ENCODE peak calls at places on chromosomes 5 and 9, in four cellular contexts. One of them, this sample, is unnamed.

GRCh38 chr9:75599249-75599648 is 291.2 kb upstream of the PCSK5 start:
- DNase-seq in HCT116: no peak
- DNase-seq in H1: no peak
- DNase-seq in HepG2: no peak
- DNase-seq in this sample: no peak

GRCh38 chr9:93592389-93593021 is 16.1 kb downstream of the PHF2 start:
- DNase-seq in HCT116: peak; percentile 22
- DNase-seq in H1: peak; percentile 57
- DNase-seq in HepG2: peak; percentile 58
- DNase-seq in this sample: no peak

GRCh38 chr9:105911104-105911911 is 217.0 kb downstream of the TMEM38B start:
- DNase-seq in HCT116: no peak
- DNase-seq in H1: no peak
- DNase-seq in HepG2: peak; percentile 4
- DNase-seq in this sample: no peak

GRCh38 chr9:21674894-21675293 is 127.5 kb upstream of the MTAP start:
- DNase-seq in HCT116: peak; percentile 80
- DNase-seq in H1: no peak
- DNase-seq in HepG2: no peak
- DNase-seq in this sample: no peak

GRCh38 chr9:137390553-137391410 is 32.2 kb downstream of the EXD3 start:
- DNase-seq in HCT116: no peak
- DNase-seq in H1: no peak
- DNase-seq in HepG2: no peak
- DNase-seq in this sample: no peak

GRCh38 chr5:142783601-142784291 is 13.6 kb downstream of the ARHGAP26 start:
- DNase-seq in HCT116: no peak
- DNase-seq in H1: no peak
- DNase-seq in HepG2: no peak
- DNase-seq in this sample: no peak

GRCh38 chr5:154937186-154937717 is 759 bp downstream of the GEMIN5 start:
- DNase-seq in HCT116: no peak
- DNase-seq in H1: no peak
- DNase-seq in HepG2: no peak
- DNase-seq in this sample: no peak

GRCh38 chr5:3197237-3197636 is 398.4 kb upstream of the IRX1 start:
- DNase-seq in HCT116: no peak
- DNase-seq in H1: no peak
- DNase-seq in HepG2: no peak
- DNase-seq in this sample: no peak

GRCh38 chr9:105479846-105480245 is 32.0 kb downstream of the FSD1L start:
- DNase-seq in HCT116: no peak
- DNase-seq in H1: no peak
- DNase-seq in HepG2: no peak
- DNase-seq in this sample: no peak

GRCh38 chr9:132094314-132094791 is 14.7 kb upstream of the MED27 start:
- DNase-seq in HCT116: no peak
- DNase-seq in H1: no peak
- DNase-seq in HepG2: no peak
- DNase-seq in this sample: no peak

GRCh38 chr5:84384604-84385575 is at the start of gene EDIL3:
- DNase-seq in HCT116: no peak
- DNase-seq in H1: peak; percentile 82
- DNase-seq in HepG2: no peak
- DNase-seq in this sample: no peak

GRCh38 chr5:7503564-7503963 is 107.6 kb downstream of the ADCY2 start:
- DNase-seq in HCT116: no peak
- DNase-seq in H1: no peak
- DNase-seq in HepG2: no peak
- DNase-seq in this sample: no peak

GRCh38 chr9:4301302-4301701 is 1.4 kb upstream of the GLIS3 start:
- DNase-seq in HCT116: no peak
- DNase-seq in H1: no peak
- DNase-seq in HepG2: no peak
- DNase-seq in this sample: no peak

GRCh38 chr5:58410441-58410840 is 49.4 kb downstream of the PLK2 start:
- DNase-seq in HCT116: no peak
- DNase-seq in H1: no peak
- DNase-seq in HepG2: no peak
- DNase-seq in this sample: no peak

GRCh38 chr9:127121628-127122175 is 733 bp downstream of the ANGPTL2 start:
- DNase-seq in HCT116: no peak
- DNase-seq in H1: peak; percentile 60
- DNase-seq in HepG2: no peak
- DNase-seq in this sample: no peak

GRCh38 chr9:17219261-17219660 is 84.4 kb downstream of the CNTLN start:
- DNase-seq in HCT116: no peak
- DNase-seq in H1: no peak
- DNase-seq in HepG2: no peak
- DNase-seq in this sample: no peak

DNA sequence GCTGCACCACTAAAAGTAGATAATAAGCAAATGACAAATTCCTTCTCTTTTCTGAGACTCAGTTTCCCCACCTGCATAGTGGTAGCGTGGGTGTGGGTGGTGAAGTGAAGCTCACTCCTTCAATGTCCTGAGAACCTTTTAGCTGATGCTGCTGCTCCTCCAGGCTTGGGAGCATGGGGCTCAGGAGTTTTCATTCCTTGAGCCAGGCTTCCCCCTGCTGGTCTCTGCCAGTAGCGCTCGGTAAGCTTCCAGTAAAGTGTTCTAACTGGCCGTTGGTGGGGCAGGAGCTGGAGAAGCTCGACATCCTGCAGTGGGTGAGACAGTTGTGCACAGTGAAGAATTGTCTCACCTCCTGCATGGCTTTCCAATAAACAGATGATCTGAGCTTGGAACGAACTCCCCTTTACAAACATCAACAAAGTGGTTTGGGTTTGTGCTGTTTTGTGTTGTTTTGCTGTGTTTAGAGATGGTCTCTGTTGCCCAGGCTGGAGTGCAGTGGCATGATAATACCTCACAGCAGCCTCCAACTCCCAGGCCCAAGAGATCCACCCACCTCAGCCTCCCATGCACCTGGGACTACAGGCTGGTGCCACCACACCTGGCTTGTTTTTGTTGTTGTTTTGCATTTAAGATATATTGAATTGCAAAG is 34.6 kb downstream of the SPARC start:
- DNase-seq in HCT116: peak; percentile 64
- DNase-seq in H1: peak; percentile 87
- DNase-seq in HepG2: peak; percentile 65
- DNase-seq in this sample: peak; percentile 82
- TF ChIP-seq FOSL1 in HCT116: no peak
- TF ChIP-seq FOSL1 in H1: no peak
- TF ChIP-seq FOSL1 in HepG2: no peak
- TF ChIP-seq FOSL1 in this sample: no peak

DNA sequence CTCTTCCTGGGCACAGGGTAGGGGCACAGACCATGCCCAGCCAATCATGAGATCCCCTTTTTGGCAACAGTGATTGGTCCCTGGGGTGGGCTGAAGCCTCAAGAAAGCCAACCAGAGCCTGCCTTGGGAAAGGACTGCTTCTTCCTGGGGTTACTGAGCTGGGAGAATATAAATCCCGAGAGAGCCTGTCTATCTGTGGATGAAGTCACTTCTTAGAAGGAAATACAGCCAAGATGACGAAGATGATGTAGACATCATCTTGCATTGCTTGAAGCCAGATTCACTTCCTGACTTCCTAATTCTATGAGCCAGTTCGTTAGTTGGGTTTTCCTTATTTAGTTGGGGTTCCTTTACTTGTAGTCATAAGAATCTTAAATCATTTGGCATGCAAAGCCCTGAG is 50.1 kb upstream of the PWWP2A start:
- DNase-seq in HCT116: no peak
- DNase-seq in H1: no peak
- DNase-seq in HepG2: no peak
- DNase-seq in this sample: peak; percentile 2
- TF ChIP-seq FOSL1 in HCT116: no peak
- TF ChIP-seq FOSL1 in H1: no peak
- TF ChIP-seq FOSL1 in HepG2: no peak
- TF ChIP-seq FOSL1 in this sample: no peak

GRCh38 chr9:70125621-70126020 is 82.0 kb downstream of the MAMDC2 start:
- DNase-seq in HCT116: no peak
- DNase-seq in H1: no peak
- DNase-seq in HepG2: no peak
- DNase-seq in this sample: no peak
- TF ChIP-seq FOSL1 in HCT116: no peak
- TF ChIP-seq FOSL1 in H1: no peak
- TF ChIP-seq FOSL1 in HepG2: no peak
- TF ChIP-seq FOSL1 in this sample: no peak

DNA sequence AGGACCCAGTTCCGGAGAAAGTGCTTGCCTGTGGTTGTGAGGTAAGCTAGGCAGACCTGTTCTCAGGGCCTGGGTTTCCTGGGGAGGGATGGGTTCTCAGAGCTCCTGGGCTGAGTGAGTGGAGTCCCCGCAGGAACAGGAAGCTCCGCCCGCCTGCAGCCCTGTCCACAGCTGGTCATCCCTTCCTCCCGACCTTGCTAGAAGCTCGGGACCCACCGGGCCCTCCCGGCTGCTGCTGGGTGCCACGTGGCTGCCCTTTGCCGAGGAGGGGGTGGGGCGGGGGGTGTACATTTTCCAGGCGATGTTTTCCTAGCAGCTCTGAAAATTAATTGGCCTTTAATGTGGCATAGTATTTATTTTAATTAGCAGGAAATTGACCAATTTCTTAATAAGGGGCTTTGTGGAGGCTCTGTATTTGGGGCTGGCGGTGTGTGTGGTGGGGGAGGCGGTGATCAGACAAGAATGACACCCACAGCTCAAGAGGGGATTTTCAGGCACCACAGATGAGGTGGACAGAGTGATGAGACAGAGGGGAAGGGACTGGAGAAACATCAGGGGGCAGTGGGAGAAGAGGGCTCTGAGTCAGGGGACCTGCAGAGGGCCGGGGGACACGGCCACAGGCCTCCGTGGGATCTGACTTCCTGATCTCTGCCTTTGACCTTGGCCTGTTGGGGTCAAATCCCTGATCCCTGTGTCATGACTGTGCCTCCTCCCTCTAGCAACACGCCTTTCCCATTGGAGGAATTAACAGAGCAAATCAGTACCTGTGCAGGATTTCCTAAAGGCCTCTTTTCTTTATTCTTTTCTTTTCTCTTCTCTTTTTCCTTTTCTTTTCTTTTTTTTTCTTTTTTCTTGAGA is 197.8 kb downstream of the C9orf50 start:
- DNase-seq in HCT116: no peak
- DNase-seq in H1: no peak
- DNase-seq in HepG2: no peak
- DNase-seq in this sample: no peak
- TF ChIP-seq FOSL1 in HCT116: no peak
- TF ChIP-seq FOSL1 in H1: no peak
- TF ChIP-seq FOSL1 in HepG2: no peak
- TF ChIP-seq FOSL1 in this sample: no peak

GRCh38 chr9:134560206-134560605 is 81.4 kb upstream of the COL5A1 start:
- DNase-seq in HCT116: no peak
- DNase-seq in H1: no peak
- DNase-seq in HepG2: no peak
- DNase-seq in this sample: no peak
- TF ChIP-seq FOSL1 in HCT116: no peak
- TF ChIP-seq FOSL1 in H1: no peak
- TF ChIP-seq FOSL1 in HepG2: no peak
- TF ChIP-seq FOSL1 in this sample: no peak

DNA sequence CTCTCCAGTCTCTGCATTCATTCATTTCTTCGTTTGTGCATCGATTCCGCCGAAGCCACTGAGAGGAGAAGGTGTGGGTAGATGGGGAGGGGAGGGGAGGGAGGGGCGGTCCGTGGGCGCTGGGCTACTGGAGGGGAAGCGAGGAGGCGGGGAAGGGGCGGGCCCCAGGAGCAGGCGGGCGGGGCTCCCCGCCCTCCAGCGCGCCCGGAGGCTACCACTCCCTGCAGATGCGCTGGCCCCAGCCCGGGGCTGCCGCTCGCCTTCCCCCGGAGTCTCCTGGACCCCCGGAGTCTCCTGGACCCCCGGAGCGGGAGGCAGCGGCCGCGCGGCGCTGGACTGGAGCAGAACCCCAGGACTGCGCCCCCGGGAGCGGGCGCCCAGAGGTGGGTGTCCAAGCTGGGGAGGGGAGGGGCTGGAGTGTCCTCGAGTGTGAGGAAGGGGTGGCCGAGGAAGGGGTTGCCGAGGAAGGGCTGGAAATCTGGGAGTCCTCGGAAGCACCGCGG is 159.4 kb downstream of the C9orf152 start:
- DNase-seq in HCT116: peak; percentile 40
- DNase-seq in H1: peak; percentile 81
- DNase-seq in HepG2: no peak
- DNase-seq in this sample: peak; percentile 66
- TF ChIP-seq FOSL1 in HCT116: no peak
- TF ChIP-seq FOSL1 in H1: no peak
- TF ChIP-seq FOSL1 in HepG2: no peak
- TF ChIP-seq FOSL1 in this sample: no peak

GRCh38 chr9:119811030-119811429 is 441.8 kb upstream of the BRINP1 start:
- DNase-seq in HCT116: no peak
- DNase-seq in H1: no peak
- DNase-seq in HepG2: no peak
- DNase-seq in this sample: no peak
- TF ChIP-seq FOSL1 in HCT116: no peak
- TF ChIP-seq FOSL1 in H1: no peak
- TF ChIP-seq FOSL1 in HepG2: no peak
- TF ChIP-seq FOSL1 in this sample: no peak

GRCh38 chr5:172006378-172007152 is at the start of gene FBXW11:
- DNase-seq in HCT116: peak; percentile 95
- DNase-seq in H1: peak; percentile 91
- DNase-seq in HepG2: peak; percentile 94
- DNase-seq in this sample: peak; percentile 93

GRCh38 chr5:172002840-172003512 is 3.5 kb downstream of the FBXW11 start:
- DNase-seq in HCT116: no peak
- DNase-seq in H1: no peak
- DNase-seq in HepG2: no peak
- DNase-seq in this sample: no peak

GRCh38 chr5:172005708-172006377 is 595 bp downstream of the FBXW11 start:
- DNase-seq in HCT116: no peak
- DNase-seq in H1: peak; percentile 65
- DNase-seq in HepG2: peak; percentile 16
- DNase-seq in this sample: peak; percentile 27

GRCh38 chr5:172003750-172004149 is 2.7 kb downstream of the FBXW11 start:
- DNase-seq in HCT116: no peak
- DNase-seq in H1: no peak
- DNase-seq in HepG2: no peak
- DNase-seq in this sample: no peak

DNA sequence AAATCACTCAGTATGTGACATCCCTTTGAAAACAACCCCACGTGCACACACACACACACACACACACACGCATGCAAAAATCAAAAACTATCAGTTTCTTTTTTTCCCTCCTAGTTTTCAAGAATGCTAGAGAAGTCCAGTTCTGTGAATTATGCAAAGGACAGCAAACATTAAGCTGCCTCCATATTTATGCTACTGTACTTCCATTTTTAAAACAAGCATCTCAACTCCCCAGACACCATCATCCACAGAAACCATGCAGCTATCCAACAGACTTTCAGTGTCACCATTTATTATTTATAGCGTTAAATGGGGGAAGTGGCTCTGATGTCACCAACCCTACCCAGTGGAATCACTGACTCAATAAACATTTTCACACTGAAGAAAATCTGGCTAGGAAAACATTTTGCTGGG is 1.6 kb downstream of the FBXW11 start:
- DNase-seq in HCT116: no peak
- DNase-seq in H1: no peak
- DNase-seq in HepG2: no peak
- DNase-seq in this sample: no peak
- TF ChIP-seq FOSL1 in HCT116: no peak
- TF ChIP-seq FOSL1 in H1: no peak
- TF ChIP-seq FOSL1 in HepG2: no peak
- TF ChIP-seq FOSL1 in this sample: no peak

This sample was measured in K562.